ENCODE peak calls at places on chromosomes 5 and 9, in ten cellular contexts. One of them, this sample, is unnamed.
A peak's percentile ranks its signal among the peaks of the same experiment; 100 is the strongest.

GRCh38 chr9:86978413-86978812 is 31.1 kb upstream of the GAS1 start:
- DNase-seq in hepatocyte: no peak
- DNase-seq in suprapubic skin: no peak
- DNase-seq in fibroblast of lung: peak; percentile 19
- DNase-seq in HFF-Myc: no peak
- DNase-seq in epithelial cell of esophagus: no peak
- DNase-seq in tibial artery: no peak
- DNase-seq in LNCaP clone FGC: no peak
- DNase-seq in AG04450: no peak
- DNase-seq in cardiac fibroblast: peak; percentile 64
- DNase-seq in this sample: no peak

GRCh38 chr5:135024956-135025729 is 8.9 kb downstream of the PITX1 start:
- DNase-seq in hepatocyte: no peak
- DNase-seq in suprapubic skin: peak; percentile 37
- DNase-seq in fibroblast of lung: no peak
- DNase-seq in HFF-Myc: no peak
- DNase-seq in epithelial cell of esophagus: peak; percentile 97
- DNase-seq in tibial artery: peak; percentile 24
- DNase-seq in LNCaP clone FGC: no peak
- DNase-seq in AG04450: no peak
- DNase-seq in cardiac fibroblast: no peak
- DNase-seq in this sample: no peak

GRCh38 chr5:168736201-168736940 is 157.2 kb upstream of the PANK3 start:
- DNase-seq in hepatocyte: no peak
- DNase-seq in suprapubic skin: no peak
- DNase-seq in fibroblast of lung: no peak
- DNase-seq in HFF-Myc: no peak
- DNase-seq in epithelial cell of esophagus: no peak
- DNase-seq in tibial artery: no peak
- DNase-seq in LNCaP clone FGC: no peak
- DNase-seq in AG04450: no peak
- DNase-seq in cardiac fibroblast: no peak
- DNase-seq in this sample: no peak

GRCh38 chr9:93684161-93684765 is 107.9 kb downstream of the PHF2 start:
- DNase-seq in hepatocyte: no peak
- DNase-seq in suprapubic skin: no peak
- DNase-seq in fibroblast of lung: no peak
- DNase-seq in HFF-Myc: no peak
- DNase-seq in epithelial cell of esophagus: no peak
- DNase-seq in tibial artery: peak; percentile 35
- DNase-seq in LNCaP clone FGC: no peak
- DNase-seq in AG04450: no peak
- DNase-seq in cardiac fibroblast: no peak
- DNase-seq in this sample: no peak

GRCh38 chr9:29866556-29866955 is 2293.3 kb upstream of the C9orf72 start:
- DNase-seq in hepatocyte: no peak
- DNase-seq in suprapubic skin: no peak
- DNase-seq in fibroblast of lung: no peak
- DNase-seq in HFF-Myc: no peak
- DNase-seq in epithelial cell of esophagus: no peak
- DNase-seq in tibial artery: no peak
- DNase-seq in LNCaP clone FGC: no peak
- DNase-seq in AG04450: no peak
- DNase-seq in cardiac fibroblast: no peak
- DNase-seq in this sample: no peak

GRCh38 chr5:32098291-32098690 is 75.8 kb downstream of the GOLPH3 start:
- DNase-seq in hepatocyte: no peak
- DNase-seq in suprapubic skin: no peak
- DNase-seq in fibroblast of lung: no peak
- DNase-seq in HFF-Myc: no peak
- DNase-seq in epithelial cell of esophagus: no peak
- DNase-seq in tibial artery: no peak
- DNase-seq in LNCaP clone FGC: no peak
- DNase-seq in AG04450: no peak
- DNase-seq in cardiac fibroblast: peak; percentile 46
- DNase-seq in this sample: no peak

GRCh38 chr9:117046666-117047327 is 359.7 kb downstream of the TRIM32 start:
- DNase-seq in hepatocyte: no peak
- DNase-seq in suprapubic skin: no peak
- DNase-seq in fibroblast of lung: no peak
- DNase-seq in HFF-Myc: no peak
- DNase-seq in epithelial cell of esophagus: no peak
- DNase-seq in tibial artery: no peak
- DNase-seq in LNCaP clone FGC: no peak
- DNase-seq in AG04450: no peak
- DNase-seq in cardiac fibroblast: no peak
- DNase-seq in this sample: no peak

GRCh38 chr5:30401479-30402058 is 791.9 kb upstream of the CDH6 start:
- DNase-seq in hepatocyte: peak; percentile 58
- DNase-seq in suprapubic skin: no peak
- DNase-seq in fibroblast of lung: peak; percentile 39
- DNase-seq in HFF-Myc: no peak
- DNase-seq in epithelial cell of esophagus: peak; percentile 60
- DNase-seq in tibial artery: no peak
- DNase-seq in LNCaP clone FGC: peak; percentile 35
- DNase-seq in AG04450: peak; percentile 7
- DNase-seq in cardiac fibroblast: peak; percentile 28
- DNase-seq in this sample: no peak

GRCh38 chr9:17075758-17076485 is 58.9 kb upstream of the CNTLN start:
- DNase-seq in hepatocyte: no peak
- DNase-seq in suprapubic skin: no peak
- DNase-seq in fibroblast of lung: no peak
- DNase-seq in HFF-Myc: no peak
- DNase-seq in epithelial cell of esophagus: no peak
- DNase-seq in tibial artery: no peak
- DNase-seq in LNCaP clone FGC: no peak
- DNase-seq in AG04450: no peak
- DNase-seq in cardiac fibroblast: no peak
- DNase-seq in this sample: no peak

GRCh38 chr5:6861667-6862066 is 148.4 kb downstream of the TENT4A start:
- DNase-seq in hepatocyte: no peak
- DNase-seq in suprapubic skin: no peak
- DNase-seq in fibroblast of lung: no peak
- DNase-seq in HFF-Myc: no peak
- DNase-seq in epithelial cell of esophagus: no peak
- DNase-seq in tibial artery: no peak
- DNase-seq in LNCaP clone FGC: no peak
- DNase-seq in AG04450: no peak
- DNase-seq in cardiac fibroblast: no peak
- DNase-seq in this sample: no peak

GRCh38 chr5:43207601-43208000 is 15.6 kb downstream of the NIM1K start:
- DNase-seq in hepatocyte: no peak
- DNase-seq in suprapubic skin: no peak
- DNase-seq in fibroblast of lung: peak; percentile 54
- DNase-seq in HFF-Myc: no peak
- DNase-seq in epithelial cell of esophagus: no peak
- DNase-seq in tibial artery: no peak
- DNase-seq in LNCaP clone FGC: no peak
- DNase-seq in AG04450: peak; percentile 33
- DNase-seq in cardiac fibroblast: no peak
- DNase-seq in this sample: no peak

GRCh38 chr5:71874521-71874920 is 155.4 kb downstream of the CARTPT start:
- DNase-seq in hepatocyte: no peak
- DNase-seq in suprapubic skin: no peak
- DNase-seq in fibroblast of lung: no peak
- DNase-seq in HFF-Myc: no peak
- DNase-seq in epithelial cell of esophagus: no peak
- DNase-seq in tibial artery: no peak
- DNase-seq in LNCaP clone FGC: no peak
- DNase-seq in AG04450: no peak
- DNase-seq in cardiac fibroblast: no peak
- DNase-seq in this sample: no peak

DNA sequence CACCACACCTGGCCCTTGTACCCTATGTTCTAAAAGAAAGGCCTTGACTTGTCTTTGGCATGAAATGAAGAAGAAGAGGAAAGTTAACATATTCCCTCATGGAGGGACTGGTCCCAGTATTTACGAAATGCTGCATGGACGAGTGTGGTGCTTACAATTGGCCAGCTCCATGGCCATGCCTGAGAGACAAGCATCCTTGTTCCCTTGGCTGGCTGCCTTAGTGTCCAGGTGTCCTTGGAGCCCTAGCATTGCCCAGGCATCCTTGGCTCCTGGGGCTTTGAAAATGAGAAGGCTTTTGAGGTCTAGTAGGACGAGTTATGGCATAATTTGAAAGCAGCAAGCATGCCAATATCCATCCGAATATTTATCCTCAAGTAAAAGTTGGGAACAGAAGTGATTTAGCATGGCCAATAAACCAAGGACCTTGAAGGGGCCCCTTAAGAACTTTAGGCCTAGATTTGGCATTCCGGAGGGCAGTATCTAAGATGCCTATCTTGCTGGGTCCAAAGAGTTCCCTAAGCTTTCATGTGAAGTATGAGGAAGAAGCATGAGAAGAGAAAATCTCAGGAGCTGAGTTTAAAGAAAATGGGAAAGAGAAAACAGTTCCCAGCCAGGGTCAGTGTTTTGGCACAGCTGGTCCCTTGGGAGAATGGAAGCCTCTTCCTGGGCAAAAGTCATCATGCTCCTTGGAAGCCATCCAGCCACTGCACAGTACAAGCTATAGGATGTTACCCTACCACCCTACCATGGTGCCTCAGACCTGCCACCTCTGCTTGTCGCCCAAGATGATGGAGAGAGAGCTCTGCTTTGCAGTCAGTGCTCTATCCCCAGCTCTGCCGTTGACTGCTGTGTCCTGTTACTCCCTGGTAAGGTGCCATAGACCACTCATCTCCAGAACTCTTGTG is 91.0 kb downstream of the AOPEP start:
- DNase-seq in hepatocyte: no peak
- DNase-seq in suprapubic skin: no peak
- DNase-seq in fibroblast of lung: no peak
- DNase-seq in HFF-Myc: no peak
- DNase-seq in epithelial cell of esophagus: no peak
- DNase-seq in tibial artery: no peak
- DNase-seq in LNCaP clone FGC: no peak
- DNase-seq in AG04450: no peak
- DNase-seq in cardiac fibroblast: no peak
- DNase-seq in this sample: no peak
- TF ChIP-seq CTCF in hepatocyte: no peak
- TF ChIP-seq CTCF in suprapubic skin: no peak
- TF ChIP-seq CTCF in fibroblast of lung: no peak
- TF ChIP-seq CTCF in HFF-Myc: no peak
- TF ChIP-seq CTCF in epithelial cell of esophagus: no peak
- TF ChIP-seq CTCF in tibial artery: no peak
- TF ChIP-seq CTCF in LNCaP clone FGC: no peak
- TF ChIP-seq CTCF in AG04450: no peak
- TF ChIP-seq CTCF in cardiac fibroblast: no peak
- TF ChIP-seq CTCF in this sample: no peak

GRCh38 chr9:109027176-109027575 is 13.9 kb upstream of the CTNNAL1 start:
- DNase-seq in hepatocyte: peak; percentile 49
- DNase-seq in suprapubic skin: no peak
- DNase-seq in fibroblast of lung: peak; percentile 35
- DNase-seq in HFF-Myc: no peak
- DNase-seq in epithelial cell of esophagus: no peak
- DNase-seq in tibial artery: no peak
- DNase-seq in LNCaP clone FGC: no peak
- DNase-seq in AG04450: no peak
- DNase-seq in cardiac fibroblast: peak; percentile 75
- DNase-seq in this sample: no peak

GRCh38 chr9:109031241-109031640 is 17.9 kb upstream of the CTNNAL1 start:
- DNase-seq in hepatocyte: no peak
- DNase-seq in suprapubic skin: no peak
- DNase-seq in fibroblast of lung: peak; percentile 49
- DNase-seq in HFF-Myc: no peak
- DNase-seq in epithelial cell of esophagus: peak; percentile 84
- DNase-seq in tibial artery: no peak
- DNase-seq in LNCaP clone FGC: no peak
- DNase-seq in AG04450: no peak
- DNase-seq in cardiac fibroblast: peak; percentile 42
- DNase-seq in this sample: no peak

GRCh38 chr9:109028457-109028856 is 15.2 kb upstream of the CTNNAL1 start:
- DNase-seq in hepatocyte: no peak
- DNase-seq in suprapubic skin: no peak
- DNase-seq in fibroblast of lung: no peak
- DNase-seq in HFF-Myc: no peak
- DNase-seq in epithelial cell of esophagus: no peak
- DNase-seq in tibial artery: no peak
- DNase-seq in LNCaP clone FGC: no peak
- DNase-seq in AG04450: no peak
- DNase-seq in cardiac fibroblast: no peak
- DNase-seq in this sample: no peak

GRCh38 chr9:109033941-109034700 is 20.8 kb upstream of the CTNNAL1 start:
- DNase-seq in hepatocyte: no peak
- DNase-seq in suprapubic skin: no peak
- DNase-seq in fibroblast of lung: peak; percentile 36
- DNase-seq in HFF-Myc: no peak
- DNase-seq in epithelial cell of esophagus: no peak
- DNase-seq in tibial artery: no peak
- DNase-seq in LNCaP clone FGC: no peak
- DNase-seq in AG04450: no peak
- DNase-seq in cardiac fibroblast: no peak
- DNase-seq in this sample: no peak

GRCh38 chr9:109030426-109030825 is 17.1 kb upstream of the CTNNAL1 start:
- DNase-seq in hepatocyte: no peak
- DNase-seq in suprapubic skin: no peak
- DNase-seq in fibroblast of lung: no peak
- DNase-seq in HFF-Myc: no peak
- DNase-seq in epithelial cell of esophagus: no peak
- DNase-seq in tibial artery: no peak
- DNase-seq in LNCaP clone FGC: no peak
- DNase-seq in AG04450: no peak
- DNase-seq in cardiac fibroblast: no peak
- DNase-seq in this sample: no peak
- H3K4me3 ChIP-seq in hepatocyte: no peak overlapping the region
- H3K4me3 ChIP-seq in suprapubic skin: no peak overlapping the region
- H3K4me3 ChIP-seq in fibroblast of lung: no peak overlapping the region
- H3K4me3 ChIP-seq in HFF-Myc: no peak overlapping the region
- H3K4me3 ChIP-seq in epithelial cell of esophagus: no peak overlapping the region
- H3K4me3 ChIP-seq in tibial artery: no peak overlapping the region
- H3K4me3 ChIP-seq in LNCaP clone FGC: no peak overlapping the region
- H3K4me3 ChIP-seq in AG04450: no peak overlapping the region
- H3K4me3 ChIP-seq in cardiac fibroblast: no peak overlapping the region
- H3K4me3 ChIP-seq in this sample: no peak overlapping the region

GRCh38 chr5:146662229-146662628 is 146.2 kb upstream of the GPR151 start:
- DNase-seq in hepatocyte: no peak
- DNase-seq in suprapubic skin: no peak
- DNase-seq in fibroblast of lung: no peak
- DNase-seq in HFF-Myc: no peak
- DNase-seq in epithelial cell of esophagus: peak; percentile 62
- DNase-seq in tibial artery: no peak
- DNase-seq in LNCaP clone FGC: peak; percentile 11
- DNase-seq in AG04450: no peak
- DNase-seq in cardiac fibroblast: peak; percentile 52
- DNase-seq in this sample: no peak
- TF ChIP-seq CTCF in hepatocyte: peak; percentile 41
- TF ChIP-seq CTCF in suprapubic skin: no peak
- TF ChIP-seq CTCF in fibroblast of lung: peak; percentile 17
- TF ChIP-seq CTCF in HFF-Myc: peak; percentile 29
- TF ChIP-seq CTCF in epithelial cell of esophagus: peak; percentile 73
- TF ChIP-seq CTCF in tibial artery: peak; percentile 57
- TF ChIP-seq CTCF in LNCaP clone FGC: peak; percentile 67
- TF ChIP-seq CTCF in AG04450: peak; percentile 30
- TF ChIP-seq CTCF in cardiac fibroblast: peak; percentile 32
- TF ChIP-seq CTCF in this sample: no peak

DNA sequence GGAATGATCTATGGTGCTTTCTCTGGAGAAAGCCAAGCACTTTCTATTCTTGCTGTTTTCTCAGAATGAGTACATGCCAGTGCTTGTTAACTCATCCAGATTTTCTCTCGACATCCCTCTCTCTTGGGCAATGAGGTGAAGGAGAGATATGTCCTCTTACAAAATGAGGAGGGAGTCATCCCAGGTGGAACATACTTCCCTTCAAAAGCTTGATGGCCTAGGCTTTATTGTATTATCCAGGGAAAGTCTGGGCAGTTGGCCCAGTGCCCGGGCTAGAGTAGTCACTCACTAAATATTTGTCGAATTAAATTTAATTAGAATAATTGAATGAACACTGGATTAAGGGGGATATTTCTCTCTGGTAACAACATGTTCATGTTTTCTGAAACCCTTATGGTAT is 99.8 kb downstream of the LIFR start:
- DNase-seq in hepatocyte: no peak
- DNase-seq in suprapubic skin: no peak
- DNase-seq in fibroblast of lung: no peak
- DNase-seq in HFF-Myc: no peak
- DNase-seq in epithelial cell of esophagus: peak; percentile 88
- DNase-seq in tibial artery: no peak
- DNase-seq in LNCaP clone FGC: no peak
- DNase-seq in AG04450: no peak
- DNase-seq in cardiac fibroblast: peak; percentile 18
- DNase-seq in this sample: no peak
- H3K4me3 ChIP-seq in hepatocyte: no peak overlapping the region
- H3K4me3 ChIP-seq in suprapubic skin: no peak overlapping the region
- H3K4me3 ChIP-seq in fibroblast of lung: no peak overlapping the region
- H3K4me3 ChIP-seq in HFF-Myc: no peak overlapping the region
- H3K4me3 ChIP-seq in epithelial cell of esophagus: no peak overlapping the region
- H3K4me3 ChIP-seq in tibial artery: no peak overlapping the region
- H3K4me3 ChIP-seq in LNCaP clone FGC: no peak overlapping the region
- H3K4me3 ChIP-seq in AG04450: no peak overlapping the region
- H3K4me3 ChIP-seq in cardiac fibroblast: no peak overlapping the region
- H3K4me3 ChIP-seq in this sample: no peak overlapping the region